ENCODE peak calls at places on chromosomes 6 and 20, in six cellular contexts. H is GM12878, D is upper lobe of left lung, J is HCT116, E is HepG2, G is K562. C is an unnamed sample.

GRCh38 chr20:57391439-57392129 is 388 bp downstream of the RBM38 start:
- ATAC-seq in H (no peak), D (no peak), J (peak; percentile 26), E (no peak), G (peak; percentile 4), C (peak; percentile 2)

GRCh38 chr6:167863897-167864296 is 37.2 kb downstream of the AFDN start:
- ATAC-seq in H (no peak), D (no peak), J (no peak), E (no peak), G (no peak), C (no peak)

GRCh38 chr6:150129616-150130505 is 13.0 kb upstream of the PPP1R14C start:
- ATAC-seq in H (no peak), D (no peak), J (no peak), E (no peak), G (peak; percentile 15), C (no peak)

GRCh38 chr6:150116195-150116800 is 26.5 kb upstream of the PPP1R14C start:
- ATAC-seq in H (no peak), D (peak; percentile 15), J (no peak), E (no peak), G (no peak), C (no peak)

GRCh38 chr20:43755390-43755789 is 28.6 kb upstream of the GTSF1L start:
- ATAC-seq in H (no peak), D (no peak), J (no peak), E (no peak), G (no peak), C (no peak)

GRCh38 chr6:53320964-53321363 is 27.8 kb downstream of the ELOVL5 start:
- ATAC-seq in H (no peak), D (no peak), J (no peak), E (no peak), G (no peak), C (no peak)

GRCh38 chr6:20365456-20365855 is 36.2 kb upstream of the E2F3 start:
- ATAC-seq in H (peak; percentile 92), D (no peak), J (no peak), E (peak; percentile 53), G (no peak), C (no peak)

GRCh38 chr6:35468980-35469710 is 944 bp downstream of the RPL10A start:
- ATAC-seq in H (peak; percentile 24), D (peak; percentile 29), J (peak; percentile 0), E (peak; percentile 5), G (peak; percentile 1), C (peak; percentile 10)

GRCh38 chr6:33895296-33895695 is 91.5 kb upstream of the MLN start:
- ATAC-seq in H (no peak), D (no peak), J (no peak), E (no peak), G (no peak), C (no peak)

GRCh38 chr6:51314965-51315364 is 496.3 kb downstream of the TFAP2B start:
- ATAC-seq in H (no peak), D (no peak), J (no peak), E (no peak), G (no peak), C (no peak)

GRCh38 chr20:61100489-61100888 is 151.6 kb upstream of the CDH4 start:
- ATAC-seq in H (no peak), D (no peak), J (no peak), E (no peak), G (no peak), C (no peak)

GRCh38 chr6:167797079-167797870 is 29.4 kb upstream of the AFDN start:
- ATAC-seq in H (no peak), D (peak; percentile 10), J (no peak), E (no peak), G (peak; percentile 24), C (no peak)

GRCh38 chr6:64948261-64948660 is 758.8 kb downstream of the EYS start:
- ATAC-seq in H (no peak), D (no peak), J (no peak), E (no peak), G (no peak), C (no peak)

GRCh38 chr6:143329323-143329722 is 121.2 kb downstream of the ADAT2 start:
- ATAC-seq in H (no peak), D (no peak), J (no peak), E (no peak), G (no peak), C (no peak)

GRCh38 chr20:13777171-13777601 is 7.5 kb downstream of the ESF1 start:
- ATAC-seq in H (peak; percentile 57), D (no peak), J (peak; percentile 49), E (no peak), G (no peak), C (no peak)

GRCh38 chr6:105280033-105280432 is 100.2 kb upstream of the POPDC3 start:
- ATAC-seq in H (no peak), D (no peak), J (no peak), E (no peak), G (no peak), C (no peak)

GRCh38 chr6:131629656-131630055 is 1.6 kb upstream of the MED23 start:
- ATAC-seq in H (no peak), D (no peak), J (no peak), E (no peak), G (no peak), C (no peak)

GRCh38 chr6:41536884-41537347 is 9.3 kb upstream of the FOXP4 start:
- ATAC-seq in H (no peak), D (peak; percentile 57), J (peak; percentile 68), E (no peak), G (peak; percentile 60), C (peak; percentile 18)

GRCh38 chr20:44120676-44121425 is 66.1 kb downstream of the JPH2 start:
- ATAC-seq in H (no peak), D (no peak), J (no peak), E (no peak), G (no peak), C (no peak)

GRCh38 chr6:29709178-29709576 is 14.1 kb upstream of the HLA-F start:
- ATAC-seq in H (peak; percentile 76), D (no peak), J (no peak), E (no peak), G (no peak), C (no peak)

GRCh38 chr20:58260006-58260405 is 31.6 kb upstream of the ANKRD60 start:
- ATAC-seq in H (no peak), D (no peak), J (no peak), E (no peak), G (no peak), C (no peak)

GRCh38 chr6:139137716-139138115 is 2.8 kb downstream of the HECA start:
- ATAC-seq in H (no peak), D (no peak), J (no peak), E (no peak), G (no peak), C (no peak)

GRCh38 chr6:163457637-163458561 is 43.4 kb downstream of the QKI start:
- ATAC-seq in H (peak; percentile 33), D (peak; percentile 91), J (no peak), E (peak; percentile 73), G (peak; percentile 36), C (peak; percentile 93)

GRCh38 chr20:1895674-1896496 is 678 bp downstream of the SIRPA start:
- ATAC-seq in H (peak; percentile 6), D (no peak), J (peak; percentile 1), E (peak; percentile 2), G (no peak), C (peak; percentile 34)

GRCh38 chr6:50976907-50977306 is 158.2 kb downstream of the TFAP2B start:
- ATAC-seq in H (no peak), D (no peak), J (no peak), E (no peak), G (no peak), C (no peak)

GRCh38 chr6:85628353-85628752 is 14.3 kb downstream of the SYNCRIP start:
- ATAC-seq in H (no peak), D (no peak), J (no peak), E (no peak), G (no peak), C (no peak)

GRCh38 chr20:33092361-33092760 is 12.9 kb downstream of the BPIFB4 start:
- ATAC-seq in H (no peak), D (no peak), J (no peak), E (no peak), G (no peak), C (no peak)

GRCh38 chr20:38747495-38748096 is 664 bp upstream of the ACTR5 start:
- ATAC-seq in H (no peak), D (no peak), J (no peak), E (no peak), G (no peak), C (no peak)
- TF ChIP-seq POLR2A in H (no peak), D (no peak), J (no peak), E (no peak), G (no peak), C (no peak)

DNA sequence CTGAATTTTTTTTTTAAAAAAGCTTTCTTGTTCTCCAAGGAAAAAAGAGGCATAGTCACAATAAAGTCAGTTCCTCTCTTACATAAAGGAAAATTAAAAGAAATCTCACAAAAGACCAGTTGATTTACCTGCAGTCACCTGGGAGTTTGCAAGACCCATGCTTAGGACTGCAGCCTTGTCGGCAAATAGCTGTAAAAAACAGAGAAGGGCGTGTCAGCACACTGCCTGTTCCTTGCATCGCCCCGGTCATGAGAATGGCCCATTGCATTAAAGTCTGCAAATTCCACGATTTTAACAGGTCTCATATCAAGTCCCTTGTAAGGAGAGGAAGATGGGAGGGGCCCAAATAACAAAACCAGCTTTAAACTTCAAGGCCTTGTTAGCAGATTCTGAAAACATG is 17.5 kb downstream of the JAG1 start:
- ATAC-seq in H (no peak), D (no peak), J (no peak), E (no peak), G (no peak), C (no peak)
- TF ChIP-seq POLR2AphosphoS5 in H (no peak), D (no peak), J (no peak), E (no peak), G (no peak), C (no peak)

GRCh38 chr6:291148-291696 is 1.1 kb upstream of the DUSP22 start:
- ATAC-seq in H (peak; percentile 6), D (peak; percentile 37), J (peak; percentile 16), E (no peak), G (peak; percentile 12), C (no peak)
- TF ChIP-seq POLR2A in H (no peak), D (no peak), J (no peak), E (no peak), G (no peak), C (no peak)

DNA sequence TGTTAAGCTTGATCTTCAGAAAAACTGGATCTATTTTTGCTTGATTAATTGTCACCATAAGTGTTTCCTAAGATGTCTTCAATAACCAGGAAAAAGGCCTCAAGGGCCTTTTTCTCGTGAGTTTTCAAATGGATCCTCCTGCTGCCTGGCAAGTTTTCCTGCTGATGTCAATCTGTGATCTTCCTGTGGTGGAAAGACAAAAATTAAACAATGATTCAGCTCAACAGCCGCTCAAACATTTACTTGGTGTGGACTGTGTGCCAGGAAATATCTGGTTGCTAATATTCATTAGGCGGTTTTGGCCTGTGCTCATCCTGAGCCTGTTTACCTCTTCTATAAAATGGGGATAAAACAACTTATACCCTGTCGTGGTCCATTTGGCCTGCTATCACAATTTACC is 35.4 kb upstream of the SSTR4 start:
- ATAC-seq in H (no peak), D (no peak), J (no peak), E (no peak), G (no peak), C (no peak)
- TF ChIP-seq POLR2AphosphoS5 in H (no peak), D (no peak), J (no peak), E (no peak), G (no peak), C (no peak)

GRCh38 chr20:31676534-31677030 is 38.9 kb downstream of the COX4I2 start:
- ATAC-seq in H (no peak), D (no peak), J (no peak), E (no peak), G (peak; percentile 22), C (no peak)
- TF ChIP-seq POLR2A in H (no peak), D (no peak), J (no peak), E (no peak), G (no peak), C (no peak)

C was measured in gastroesophageal sphincter.